ENCODE peak calls at places on chromosomes 3 and 15, in five cellular contexts. D is A549, X is psoas muscle, M is cardiac fibroblast, N is C1 segment of cervical spinal cord. Y is an unnamed sample.

GRCh38 chr3:120780977-120781376 is 38.4 kb downstream of the GTF2E1 start:
- DNase-seq in D (peak), N (no peak), X (peak), M (peak), Y (peak)

GRCh38 chr15:68646751-68647150 is 68.0 kb downstream of the CORO2B start:
- DNase-seq in X (no peak), M (no peak), N (no peak), D (no peak), Y (no peak)

GRCh38 chr3:32819581-32820348 is 2.0 kb downstream of the TRIM71 start:
- DNase-seq in M (no peak), D (no peak), N (no peak), X (no peak), Y (no peak)

GRCh38 chr15:51776952-51777574 is 25.7 kb downstream of the TMOD2 start:
- DNase-seq in X (peak), D (peak), N (peak), M (peak), Y (peak)

GRCh38 chr15:74382004-74382816 is 14.8 kb upstream of the CYP11A1 start:
- DNase-seq in N (peak), D (peak), M (peak), X (peak), Y (peak)

GRCh38 chr3:143897558-143898305 is 49.5 kb upstream of the SLC9A9 start:
- DNase-seq in N (no peak), D (no peak), M (peak), X (no peak), Y (no peak)

GRCh38 chr3:96843505-96844203 is 29.3 kb downstream of the EPHA6 start:
- DNase-seq in X (no peak), N (no peak), M (peak), D (no peak), Y (no peak)

GRCh38 chr15:78079296-78080087 is 2.0 kb upstream of the TBC1D2B start:
- DNase-seq in X (no peak), D (no peak), N (no peak), M (no peak), Y (no peak)

GRCh38 chr3:47854720-47855455 is 52.0 kb downstream of the DHX30 start:
- DNase-seq in D (no peak), N (no peak), M (no peak), X (no peak), Y (no peak)

GRCh38 chr3:45642731-45643152 is 46.5 kb upstream of the SACM1L start:
- DNase-seq in N (no peak), X (no peak), D (no peak), M (peak), Y (peak)

GRCh38 chr3:107729686-107730085 is 206.9 kb downstream of the BBX start:
- DNase-seq in M (no peak), D (no peak), N (no peak), X (no peak), Y (no peak)

GRCh38 chr3:63135362-63135761 is 142.7 kb upstream of the SYNPR start:
- DNase-seq in D (no peak), N (no peak), M (no peak), X (no peak), Y (no peak)

GRCh38 chr15:61871926-61872522 is 188.2 kb downstream of the VPS13C start:
- DNase-seq in X (no peak), D (peak), M (peak), N (no peak), Y (peak)

GRCh38 chr15:99677540-99678134 is 55.6 kb downstream of the LYSMD4 start:
- DNase-seq in M (no peak), D (no peak), N (no peak), X (no peak), Y (no peak)

GRCh38 chr15:64050281-64051092 is 4.2 kb upstream of the DAPK2 start:
- DNase-seq in M (no peak), X (no peak), D (peak), N (no peak), Y (no peak)

GRCh38 chr3:55481067-55481917 is 5.8 kb downstream of the WNT5A start:
- DNase-seq in N (peak), D (no peak), M (peak), X (peak), Y (no peak)

GRCh38 chr15:100928632-100929280 is 9.6 kb downstream of the LRRK1 start:
- DNase-seq in N (no peak), D (no peak), M (no peak), X (no peak), Y (no peak)

GRCh38 chr3:38047896-38048295 is 8.9 kb downstream of the DLEC1 start:
- DNase-seq in M (no peak), N (no peak), X (no peak), D (no peak), Y (no peak)

GRCh38 chr15:72319360-72319984 is 485 bp downstream of the CELF6 start:
- DNase-seq in D (peak), M (peak), N (peak), X (peak), Y (no peak)

GRCh38 chr15:29089731-29090616 is 179.6 kb downstream of the NSMCE3 start:
- DNase-seq in M (peak), D (no peak), N (no peak), X (no peak), Y (no peak)

Y was measured in dermis microvascular lymphatic vessel endothelial cell.